ENCODE peak calls at places on chromosomes 7 and 10, in ten cellular contexts. One of them, this sample, is unnamed.

GRCh38 chr10:20552382-20552781 is 344.7 kb downstream of the NEBL start:
- DNase-seq in nephron progenitor cell: no peak
- DNase-seq in AG10803: no peak
- DNase-seq in GM12878: no peak
- DNase-seq in AG04449: no peak
- DNase-seq in WTC11: no peak
- DNase-seq in neural crest cell: no peak
- DNase-seq in neural progenitor cell: no peak
- DNase-seq in A673: no peak
- DNase-seq in upper lobe of right lung: no peak
- DNase-seq in this sample: no peak

GRCh38 chr7:158642149-158642548 is 54.5 kb upstream of the PTPRN2 start:
- DNase-seq in A673: no peak
- DNase-seq in WTC11: no peak
- DNase-seq in AG10803: no peak
- DNase-seq in AG04449: no peak
- DNase-seq in neural crest cell: no peak
- DNase-seq in upper lobe of right lung: no peak
- DNase-seq in GM12878: no peak
- DNase-seq in nephron progenitor cell: no peak
- DNase-seq in neural progenitor cell: no peak
- DNase-seq in this sample: no peak

GRCh38 chr7:107799645-107800264 is 3.3 kb downstream of the SLC26A3 start:
- DNase-seq in AG04449: no peak
- DNase-seq in A673: no peak
- DNase-seq in neural progenitor cell: no peak
- DNase-seq in WTC11: no peak
- DNase-seq in AG10803: no peak
- DNase-seq in neural crest cell: no peak
- DNase-seq in nephron progenitor cell: no peak
- DNase-seq in upper lobe of right lung: no peak
- DNase-seq in GM12878: no peak
- DNase-seq in this sample: no peak

GRCh38 chr7:22936246-22936645 is 77.7 kb downstream of the HYCC1 start:
- DNase-seq in GM12878: no peak
- DNase-seq in WTC11: no peak
- DNase-seq in neural crest cell: no peak
- DNase-seq in upper lobe of right lung: no peak
- DNase-seq in nephron progenitor cell: no peak
- DNase-seq in AG04449: no peak
- DNase-seq in A673: no peak
- DNase-seq in AG10803: no peak
- DNase-seq in neural progenitor cell: no peak
- DNase-seq in this sample: no peak

GRCh38 chr7:19248681-19249080 is 103.5 kb upstream of the FERD3L start:
- DNase-seq in neural crest cell: no peak
- DNase-seq in WTC11: no peak
- DNase-seq in AG04449: peak; percentile 69
- DNase-seq in A673: no peak
- DNase-seq in nephron progenitor cell: no peak
- DNase-seq in neural progenitor cell: no peak
- DNase-seq in AG10803: peak; percentile 8
- DNase-seq in upper lobe of right lung: no peak
- DNase-seq in GM12878: no peak
- DNase-seq in this sample: no peak

GRCh38 chr10:129769381-129770116 is 194.5 kb downstream of the EBF3 start:
- DNase-seq in AG10803: no peak
- DNase-seq in WTC11: peak; percentile 5
- DNase-seq in neural crest cell: no peak
- DNase-seq in nephron progenitor cell: no peak
- DNase-seq in AG04449: no peak
- DNase-seq in A673: no peak
- DNase-seq in upper lobe of right lung: no peak
- DNase-seq in neural progenitor cell: no peak
- DNase-seq in GM12878: no peak
- DNase-seq in this sample: no peak

GRCh38 chr10:110208614-110209398 is 1.4 kb downstream of the MXI1 start:
- DNase-seq in AG10803: peak; percentile 38
- DNase-seq in WTC11: no peak
- DNase-seq in neural crest cell: no peak
- DNase-seq in A673: peak; percentile 60
- DNase-seq in nephron progenitor cell: peak; percentile 28
- DNase-seq in AG04449: no peak
- DNase-seq in neural progenitor cell: peak; percentile 46
- DNase-seq in upper lobe of right lung: peak; percentile 64
- DNase-seq in GM12878: no peak
- DNase-seq in this sample: no peak

GRCh38 chr10:101397140-101397539 is 43.2 kb downstream of the BTRC start:
- DNase-seq in neural progenitor cell: peak; percentile 77
- DNase-seq in GM12878: no peak
- DNase-seq in A673: peak; percentile 26
- DNase-seq in AG10803: peak; percentile 62
- DNase-seq in neural crest cell: no peak
- DNase-seq in nephron progenitor cell: no peak
- DNase-seq in upper lobe of right lung: no peak
- DNase-seq in AG04449: no peak
- DNase-seq in WTC11: no peak
- DNase-seq in this sample: peak; percentile 71

GRCh38 chr10:114402233-114402632 is 2.1 kb downstream of the AFAP1L2 start:
- DNase-seq in neural crest cell: no peak
- DNase-seq in GM12878: no peak
- DNase-seq in neural progenitor cell: no peak
- DNase-seq in nephron progenitor cell: no peak
- DNase-seq in A673: no peak
- DNase-seq in WTC11: no peak
- DNase-seq in upper lobe of right lung: no peak
- DNase-seq in AG10803: no peak
- DNase-seq in AG04449: no peak
- DNase-seq in this sample: no peak

GRCh38 chr7:87151002-87151505 is 1.2 kb upstream of the DMTF1 start:
- DNase-seq in upper lobe of right lung: no peak
- DNase-seq in A673: no peak
- DNase-seq in neural progenitor cell: no peak
- DNase-seq in nephron progenitor cell: no peak
- DNase-seq in neural crest cell: no peak
- DNase-seq in AG10803: no peak
- DNase-seq in GM12878: no peak
- DNase-seq in WTC11: no peak
- DNase-seq in AG04449: no peak
- DNase-seq in this sample: no peak

GRCh38 chr7:87151701-87152111 is 547 bp upstream of the DMTF1 start:
- DNase-seq in WTC11: no peak
- DNase-seq in GM12878: no peak
- DNase-seq in nephron progenitor cell: no peak
- DNase-seq in A673: peak; percentile 4
- DNase-seq in neural crest cell: no peak
- DNase-seq in neural progenitor cell: no peak
- DNase-seq in upper lobe of right lung: no peak
- DNase-seq in AG10803: no peak
- DNase-seq in AG04449: no peak
- DNase-seq in this sample: no peak

GRCh38 chr7:87146740-87147386 is 5.4 kb upstream of the DMTF1 start:
- DNase-seq in GM12878: no peak
- DNase-seq in neural progenitor cell: no peak
- DNase-seq in nephron progenitor cell: no peak
- DNase-seq in neural crest cell: no peak
- DNase-seq in upper lobe of right lung: no peak
- DNase-seq in WTC11: peak; percentile 17
- DNase-seq in A673: no peak
- DNase-seq in AG10803: no peak
- DNase-seq in AG04449: no peak
- DNase-seq in this sample: no peak

GRCh38 chr7:87147500-87147899 is 4.8 kb upstream of the DMTF1 start:
- DNase-seq in neural progenitor cell: no peak
- DNase-seq in A673: no peak
- DNase-seq in neural crest cell: no peak
- DNase-seq in AG10803: no peak
- DNase-seq in nephron progenitor cell: no peak
- DNase-seq in AG04449: no peak
- DNase-seq in WTC11: no peak
- DNase-seq in upper lobe of right lung: no peak
- DNase-seq in GM12878: no peak
- DNase-seq in this sample: no peak

DNA sequence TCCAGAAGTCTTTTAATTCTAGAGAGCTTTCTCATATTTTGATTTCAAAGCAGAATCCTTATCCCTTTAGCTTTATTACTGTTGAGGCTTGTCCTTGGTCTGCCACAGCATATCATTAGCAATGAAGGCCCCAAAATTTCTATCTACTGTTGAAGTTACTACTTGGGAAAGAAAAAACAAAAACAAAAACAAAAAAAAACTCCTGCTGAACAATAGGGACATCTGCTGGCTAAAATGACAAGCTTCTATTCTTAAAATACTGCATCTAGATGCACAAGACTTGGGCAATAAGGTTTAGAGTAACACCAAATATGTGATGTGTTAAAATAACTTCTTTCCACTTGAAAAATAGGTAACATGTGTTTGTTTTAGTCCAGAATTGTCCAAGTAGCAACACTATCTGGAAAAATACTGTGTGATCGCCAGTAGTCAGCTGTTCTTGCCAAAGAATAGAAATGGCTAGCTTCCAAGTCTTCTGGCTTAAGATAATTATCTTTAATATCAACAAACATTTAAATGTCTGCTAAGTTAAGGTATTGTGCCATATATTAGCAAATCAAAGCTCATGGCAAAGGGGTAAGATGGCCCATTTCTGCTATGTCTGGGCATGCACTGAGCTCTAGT is 3.8 kb upstream of the DMTF1 start:
- DNase-seq in nephron progenitor cell: no peak
- DNase-seq in upper lobe of right lung: no peak
- DNase-seq in neural crest cell: no peak
- DNase-seq in AG10803: peak; percentile 57
- DNase-seq in neural progenitor cell: peak; percentile 21
- DNase-seq in AG04449: no peak
- DNase-seq in GM12878: no peak
- DNase-seq in WTC11: no peak
- DNase-seq in A673: peak; percentile 51
- DNase-seq in this sample: peak; percentile 14
- TF ChIP-seq CTCF in nephron progenitor cell: peak; percentile 22
- TF ChIP-seq CTCF in upper lobe of right lung: peak; percentile 62
- TF ChIP-seq CTCF in neural crest cell: peak; percentile 67
- TF ChIP-seq CTCF in AG10803: peak; percentile 68
- TF ChIP-seq CTCF in neural progenitor cell: peak; percentile 60
- TF ChIP-seq CTCF in AG04449: no peak
- TF ChIP-seq CTCF in GM12878: peak; percentile 52
- TF ChIP-seq CTCF in WTC11: no peak
- TF ChIP-seq CTCF in A673: peak; percentile 63
- TF ChIP-seq CTCF in this sample: peak; percentile 60

DNA sequence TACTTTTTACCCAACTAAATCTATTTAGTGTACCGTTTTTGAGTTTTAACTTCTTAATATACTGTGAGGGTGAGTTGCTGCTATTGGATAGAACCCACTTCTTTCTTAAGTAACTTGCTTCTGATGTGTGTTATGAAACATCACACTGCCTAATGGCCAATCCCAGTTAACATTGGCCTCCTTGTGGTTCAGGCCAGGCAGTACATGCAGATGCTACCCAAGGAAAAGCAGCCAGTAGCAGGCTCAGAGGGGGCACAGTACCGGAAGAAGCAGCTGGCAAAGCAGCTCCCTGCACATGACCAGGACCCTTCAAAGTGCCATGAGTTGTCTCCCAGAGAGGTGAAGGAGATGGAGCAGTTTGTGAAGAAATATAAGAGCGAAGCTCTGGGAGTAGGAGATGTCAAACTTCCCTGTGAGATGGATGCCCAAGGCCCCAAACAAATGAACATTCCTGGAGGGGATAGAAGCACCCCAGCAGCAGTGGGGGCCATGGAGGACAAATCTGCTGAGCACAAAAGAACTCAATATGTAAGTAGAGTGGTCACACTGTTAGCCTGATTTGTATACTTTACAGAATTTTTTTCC is 39.7 kb downstream of the TES start:
- DNase-seq in AG10803: peak; percentile 68
- DNase-seq in GM12878: no peak
- DNase-seq in WTC11: peak; percentile 32
- DNase-seq in neural progenitor cell: peak; percentile 46
- DNase-seq in neural crest cell: no peak
- DNase-seq in AG04449: no peak
- DNase-seq in nephron progenitor cell: peak; percentile 10
- DNase-seq in upper lobe of right lung: no peak
- DNase-seq in A673: peak; percentile 78
- DNase-seq in this sample: no peak
- TF ChIP-seq CTCF in AG10803: peak; percentile 69
- TF ChIP-seq CTCF in GM12878: peak; percentile 45
- TF ChIP-seq CTCF in WTC11: peak; percentile 42
- TF ChIP-seq CTCF in neural progenitor cell: peak; percentile 61
- TF ChIP-seq CTCF in neural crest cell: peak; percentile 61
- TF ChIP-seq CTCF in AG04449: peak; percentile 58
- TF ChIP-seq CTCF in nephron progenitor cell: peak; percentile 47
- TF ChIP-seq CTCF in upper lobe of right lung: peak; percentile 33
- TF ChIP-seq CTCF in A673: peak; percentile 67
- TF ChIP-seq CTCF in this sample: peak; percentile 45

GRCh38 chr7:129502708-129503685 is 666 bp downstream of the SMKR1 start:
- DNase-seq in GM12878: no peak
- DNase-seq in WTC11: peak; percentile 40
- DNase-seq in AG04449: no peak
- DNase-seq in neural progenitor cell: peak; percentile 65
- DNase-seq in AG10803: no peak
- DNase-seq in nephron progenitor cell: peak; percentile 25
- DNase-seq in neural crest cell: peak; percentile 15
- DNase-seq in upper lobe of right lung: no peak
- DNase-seq in A673: no peak
- DNase-seq in this sample: no peak
- TF ChIP-seq CTCF in GM12878: peak; percentile 3
- TF ChIP-seq CTCF in WTC11: no peak
- TF ChIP-seq CTCF in AG04449: peak; percentile 12
- TF ChIP-seq CTCF in neural progenitor cell: peak; percentile 43
- TF ChIP-seq CTCF in AG10803: peak; percentile 12
- TF ChIP-seq CTCF in nephron progenitor cell: no peak
- TF ChIP-seq CTCF in neural crest cell: peak; percentile 22
- TF ChIP-seq CTCF in upper lobe of right lung: no peak
- TF ChIP-seq CTCF in A673: peak; percentile 15
- TF ChIP-seq CTCF in this sample: no peak

GRCh38 chr7:16889851-16890443 is 8.2 kb upstream of the AGR3 start:
- DNase-seq in A673: no peak
- DNase-seq in upper lobe of right lung: no peak
- DNase-seq in AG10803: no peak
- DNase-seq in AG04449: no peak
- DNase-seq in GM12878: no peak
- DNase-seq in neural crest cell: no peak
- DNase-seq in neural progenitor cell: no peak
- DNase-seq in nephron progenitor cell: no peak
- DNase-seq in WTC11: no peak
- DNase-seq in this sample: no peak

GRCh38 chr7:16891874-16892620 is 10.3 kb upstream of the AGR3 start:
- DNase-seq in nephron progenitor cell: no peak
- DNase-seq in AG10803: no peak
- DNase-seq in GM12878: no peak
- DNase-seq in neural crest cell: no peak
- DNase-seq in neural progenitor cell: no peak
- DNase-seq in A673: no peak
- DNase-seq in upper lobe of right lung: no peak
- DNase-seq in AG04449: no peak
- DNase-seq in WTC11: no peak
- DNase-seq in this sample: no peak

GRCh38 chr7:16889305-16889704 is 7.5 kb upstream of the AGR3 start:
- DNase-seq in WTC11: no peak
- DNase-seq in neural crest cell: no peak
- DNase-seq in nephron progenitor cell: no peak
- DNase-seq in upper lobe of right lung: no peak
- DNase-seq in neural progenitor cell: no peak
- DNase-seq in AG04449: no peak
- DNase-seq in A673: no peak
- DNase-seq in GM12878: no peak
- DNase-seq in AG10803: no peak
- DNase-seq in this sample: no peak

GRCh38 chr7:16891338-16891737 is 9.6 kb upstream of the AGR3 start:
- DNase-seq in AG10803: peak; percentile 56
- DNase-seq in AG04449: no peak
- DNase-seq in nephron progenitor cell: peak; percentile 14
- DNase-seq in upper lobe of right lung: no peak
- DNase-seq in neural crest cell: no peak
- DNase-seq in GM12878: peak; percentile 1
- DNase-seq in neural progenitor cell: peak; percentile 44
- DNase-seq in WTC11: no peak
- DNase-seq in A673: peak; percentile 80
- DNase-seq in this sample: peak; percentile 25
- TF ChIP-seq CTCF in AG10803: peak; percentile 75
- TF ChIP-seq CTCF in AG04449: peak; percentile 46
- TF ChIP-seq CTCF in nephron progenitor cell: no peak
- TF ChIP-seq CTCF in upper lobe of right lung: peak; percentile 53
- TF ChIP-seq CTCF in neural crest cell: peak; percentile 71
- TF ChIP-seq CTCF in GM12878: peak; percentile 17
- TF ChIP-seq CTCF in neural progenitor cell: peak; percentile 55
- TF ChIP-seq CTCF in WTC11: no peak
- TF ChIP-seq CTCF in A673: peak; percentile 76
- TF ChIP-seq CTCF in this sample: peak; percentile 73